ENCODE peak calls at places on chromosome 19, in seven cellular contexts. Q, O, C, F, X, D and U are unnamed samples.

GRCh38 chr19:32252333-32252669 is 93.1 kb upstream of the ZNF507 start:
- DNase-seq in C (no peak), D (no peak), O (no peak), X (no peak), F (no peak), Q (no peak), U (no peak)

GRCh38 chr19:8615022-8615421 is 4.5 kb upstream of the ADAMTS10 start:
- DNase-seq in C (no peak), D (no peak), F (peak; percentile 54), X (no peak), O (no peak), Q (no peak), U (no peak)

GRCh38 chr19:15187026-15188007 is 13.5 kb downstream of the NOTCH3 start:
- DNase-seq in D (peak; percentile 73), C (no peak), Q (peak; percentile 42), F (no peak), X (peak; percentile 19), O (peak; percentile 58), U (peak; percentile 77)

GRCh38 chr19:45729774-45730388 is 815 bp downstream of the FBXO46 start:
- DNase-seq in F (no peak), D (no peak), Q (no peak), C (peak; percentile 27), O (peak; percentile 70), X (no peak), U (peak; percentile 50)

GRCh38 chr19:1355974-1356865 is 27.5 kb upstream of the NDUFS7 start:
- DNase-seq in C (no peak), Q (no peak), O (no peak), X (no peak), D (no peak), F (peak; percentile 47), U (peak; percentile 86)

GRCh38 chr19:19552811-19553210 is 14.7 kb downstream of the CILP2 start:
- DNase-seq in F (no peak), C (peak; percentile 49), D (peak; percentile 83), Q (peak; percentile 47), O (peak; percentile 66), X (peak; percentile 45), U (peak; percentile 99)

GRCh38 chr19:30391554-30392551 is 19.7 kb downstream of the ZNF536 start:
- DNase-seq in O (peak; percentile 59), D (no peak), X (no peak), Q (no peak), F (peak; percentile 10), C (no peak), U (no peak)

GRCh38 chr19:44762033-44762432 is 13.5 kb downstream of the BCL3 start:
- DNase-seq in D (no peak), Q (peak; percentile 52), O (no peak), C (no peak), X (no peak), F (no peak), U (no peak)

GRCh38 chr19:38975214-38975860 is at the start of gene FBXO17:
- DNase-seq in Q (peak; percentile 87), O (peak; percentile 72), D (peak; percentile 90), F (peak; percentile 60), X (no peak), C (peak; percentile 90), U (peak; percentile 87)

GRCh38 chr19:40394816-40395210 is 4.8 kb upstream of the HIPK4 start:
- DNase-seq in F (no peak), C (no peak), D (no peak), O (no peak), X (no peak), Q (no peak), U (peak; percentile 64)

GRCh38 chr19:16886305-16886880 is 2.4 kb upstream of the F2RL3 start:
- DNase-seq in O (no peak), D (no peak), X (peak; percentile 54), Q (peak; percentile 50), F (peak; percentile 23), C (peak; percentile 31), U (peak; percentile 93)

GRCh38 chr19:46975918-46976782 is 43.5 kb upstream of the NPAS1 start:
- DNase-seq in X (peak; percentile 51), F (peak; percentile 99), D (peak; percentile 69), C (peak; percentile 76), O (peak; percentile 97), Q (peak; percentile 58), U (peak; percentile 96)

GRCh38 chr19:31135841-31136240 is 213.4 kb downstream of the TSHZ3 start:
- DNase-seq in Q (no peak), X (peak; percentile 1), C (no peak), D (no peak), F (peak; percentile 49), O (no peak), U (no peak)

GRCh38 chr19:30666301-30666803 is 294.2 kb downstream of the ZNF536 start:
- DNase-seq in F (no peak), C (peak; percentile 73), D (peak; percentile 78), X (peak; percentile 42), O (peak; percentile 61), Q (peak; percentile 48), U (no peak)

GRCh38 chr19:41297628-41298326 is 12.2 kb upstream of the CCDC97 start:
- DNase-seq in Q (no peak), D (no peak), C (no peak), F (no peak), O (no peak), X (no peak), U (no peak)

GRCh38 chr19:8494158-8494557 is 8.3 kb downstream of the PRAM1 start:
- DNase-seq in O (no peak), Q (no peak), F (no peak), D (no peak), C (no peak), X (no peak), U (no peak)

GRCh38 chr19:56170261-56170660 is 5.5 kb upstream of the GALP start:
- DNase-seq in O (no peak), Q (peak; percentile 73), X (peak; percentile 94), D (no peak), F (peak; percentile 82), C (peak; percentile 28), U (no peak)

GRCh38 chr19:54218259-54218658 is 4.5 kb downstream of the LILRB3 start:
- DNase-seq in F (no peak), O (no peak), D (no peak), X (no peak), C (no peak), Q (no peak), U (peak; percentile 30)

GRCh38 chr19:17496337-17496997 is 15.0 kb upstream of the PGLS start:
- DNase-seq in O (peak; percentile 88), C (peak; percentile 78), Q (peak; percentile 84), D (peak; percentile 91), X (peak; percentile 84), F (no peak), U (peak; percentile 95)

GRCh38 chr19:15035795-15036311 is 13.4 kb upstream of the CASP14 start:
- DNase-seq in C (no peak), X (no peak), O (no peak), D (no peak), Q (no peak), F (no peak), U (no peak)

GRCh38 chr19:53394522-53394973 is 401 bp upstream of the ZNF765 start:
- DNase-seq in Q (no peak), C (peak; percentile 65), X (peak; percentile 63), O (peak; percentile 92), D (peak; percentile 70), F (peak; percentile 53), U (peak; percentile 81)

GRCh38 chr19:42032428-42032827 is 37.6 kb downstream of the GRIK5 start:
- DNase-seq in C (no peak), X (peak; percentile 80), Q (no peak), D (no peak), O (peak; percentile 18), F (no peak), U (no peak)

GRCh38 chr19:40465025-40465780 is at the start of gene BLVRB:
- DNase-seq in O (no peak), D (no peak), Q (peak; percentile 81), X (peak; percentile 39), F (peak; percentile 82), C (no peak), U (peak; percentile 89)

GRCh38 chr19:45973564-45974338 is at the start of gene NOVA2:
- DNase-seq in F (peak; percentile 64), C (peak; percentile 70), D (peak; percentile 100), X (peak; percentile 48), O (peak; percentile 89), Q (peak; percentile 88), U (peak; percentile 91)

GRCh38 chr19:6501740-6502648 is at the start of gene TUBB4A:
- DNase-seq in F (no peak), D (peak; percentile 95), Q (no peak), X (peak; percentile 17), C (peak; percentile 32), O (no peak), U (peak; percentile 78)

GRCh38 chr19:10392120-10392519 is 11.2 kb downstream of the CDC37 start:
- DNase-seq in Q (no peak), F (no peak), X (no peak), D (no peak), O (no peak), C (no peak), U (no peak)

GRCh38 chr19:46732966-46733692 is 12.7 kb upstream of the FKRP start:
- DNase-seq in F (peak; percentile 72), D (no peak), O (no peak), X (peak; percentile 67), C (no peak), Q (no peak), U (peak; percentile 96)

GRCh38 chr19:12954150-12954962 is 2.7 kb downstream of the GADD45GIP1 start:
- DNase-seq in O (no peak), X (no peak), D (no peak), C (no peak), F (no peak), Q (no peak), U (peak; percentile 1)
- H3K4me2 ChIP-seq in O (no peak overlapping the region), X (peak overlapping the region; percentile 87), D (peak overlapping the region; percentile 96), C (no peak overlapping the region), F (peak overlapping the region; percentile 11), Q (peak overlapping the region; percentile 82), U (peak overlapping the region; percentile 24)

GRCh38 chr19:49643466-49643865 is 1.5 kb downstream of the SCAF1 start:
- DNase-seq in F (no peak), C (peak; percentile 29), X (no peak), O (peak; percentile 48), Q (no peak), D (no peak), U (no peak)
- H3K4me3 ChIP-seq in F (peak overlapping the region; percentile 100), C (no peak overlapping the region), X (peak overlapping the region; percentile 98), O (no peak overlapping the region), Q (peak overlapping the region; percentile 94), D (peak overlapping the region; percentile 100), U (peak overlapping the region; percentile 91)

DNA sequence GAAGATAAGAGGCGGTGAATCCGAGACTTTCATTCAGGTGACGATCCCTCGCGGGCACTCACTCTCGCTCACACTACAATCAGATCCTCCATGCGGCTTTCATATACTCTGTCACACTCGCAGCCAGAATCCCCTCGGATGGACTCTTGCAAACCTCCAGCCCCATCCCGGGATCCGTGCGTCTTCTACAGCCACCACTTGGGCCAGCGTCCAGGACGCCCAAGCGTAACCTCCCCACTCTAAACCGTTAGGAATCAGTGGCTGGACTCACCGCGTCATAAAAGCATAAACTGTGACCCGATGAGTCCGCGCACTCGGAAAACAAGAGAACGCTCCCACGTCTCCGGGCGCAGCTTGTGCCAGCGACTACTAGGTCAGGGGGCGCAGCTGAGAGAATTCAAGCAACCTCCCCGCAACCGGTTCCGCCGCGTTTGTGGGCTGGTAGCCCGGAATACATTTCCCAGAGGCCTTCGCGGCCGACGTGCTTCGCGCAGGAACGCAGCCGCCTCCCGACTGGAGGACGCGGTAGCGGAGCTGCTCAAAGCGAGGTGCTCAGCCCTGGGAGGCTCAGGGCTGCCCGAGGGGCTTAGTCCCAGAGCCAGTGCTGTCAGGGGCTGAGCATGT is 27.6 kb downstream of the ZNF607 start:
- DNase-seq in Q (no peak), F (peak; percentile 81), C (peak; percentile 90), D (peak; percentile 89), X (no peak), O (peak; percentile 88), U (peak; percentile 95)
- H3K4me2 ChIP-seq in Q (no peak overlapping the region), F (peak overlapping the region; percentile 86), C (peak overlapping the region; percentile 82), D (peak overlapping the region; percentile 72), X (no peak overlapping the region), O (peak overlapping the region; percentile 43), U (peak overlapping the region; percentile 77)

GRCh38 chr19:2421581-2422306 is 5.6 kb downstream of the TIMM13 start:
- DNase-seq in Q (no peak), O (no peak), F (no peak), X (no peak), D (no peak), C (no peak), U (peak; percentile 72)
- H3K4me3 ChIP-seq in Q (no peak overlapping the region), O (no peak overlapping the region), F (no peak overlapping the region), X (no peak overlapping the region), D (no peak overlapping the region), C (no peak overlapping the region), U (no peak overlapping the region)